ENCODE peak calls at places on chromosome 11, in five cellular contexts. One of them, this sample, is unnamed.

GRCh38 chr11:64802370-64803162 is 448 bp downstream of the MAP4K2 start:
- DNase-seq in HEK293T: peak; percentile 37
- DNase-seq in GM12878: no peak
- DNase-seq in H1: no peak
- DNase-seq in HepG2: no peak
- DNase-seq in this sample: no peak

GRCh38 chr11:108873938-108874337 is 209.1 kb downstream of the DDX10 start:
- DNase-seq in HEK293T: no peak
- DNase-seq in GM12878: no peak
- DNase-seq in H1: no peak
- DNase-seq in HepG2: no peak
- DNase-seq in this sample: no peak

GRCh38 chr11:131942878-131943277 is 572.5 kb downstream of the NTM start:
- DNase-seq in HEK293T: no peak
- DNase-seq in GM12878: no peak
- DNase-seq in H1: no peak
- DNase-seq in HepG2: no peak
- DNase-seq in this sample: no peak

GRCh38 chr11:29482510-29482909 is 534.3 kb downstream of the KCNA4 start:
- DNase-seq in HEK293T: no peak
- DNase-seq in GM12878: no peak
- DNase-seq in H1: no peak
- DNase-seq in HepG2: no peak
- DNase-seq in this sample: no peak

GRCh38 chr11:6353367-6353987 is 33.2 kb upstream of the CAVIN3 start:
- DNase-seq in HEK293T: peak; percentile 68
- DNase-seq in GM12878: peak; percentile 25
- DNase-seq in H1: peak; percentile 90
- DNase-seq in HepG2: peak; percentile 94
- DNase-seq in this sample: peak; percentile 90

GRCh38 chr11:100923555-100923954 is 206.1 kb downstream of the PGR start:
- DNase-seq in HEK293T: no peak
- DNase-seq in GM12878: no peak
- DNase-seq in H1: no peak
- DNase-seq in HepG2: no peak
- DNase-seq in this sample: no peak

GRCh38 chr11:22711212-22711770 is 44.9 kb downstream of the GAS2 start:
- DNase-seq in HEK293T: no peak
- DNase-seq in GM12878: no peak
- DNase-seq in H1: no peak
- DNase-seq in HepG2: no peak
- DNase-seq in this sample: no peak

GRCh38 chr11:18347471-18348125 is 25.2 kb downstream of the GTF2H1 start:
- DNase-seq in HEK293T: no peak
- DNase-seq in GM12878: no peak
- DNase-seq in H1: no peak
- DNase-seq in HepG2: no peak
- DNase-seq in this sample: no peak

GRCh38 chr11:45333506-45333971 is 47.4 kb upstream of the SYT13 start:
- DNase-seq in HEK293T: peak; percentile 40
- DNase-seq in GM12878: no peak
- DNase-seq in H1: no peak
- DNase-seq in HepG2: peak; percentile 15
- DNase-seq in this sample: no peak

GRCh38 chr11:74004694-74005615 is 3.9 kb downstream of the UCP3 start:
- DNase-seq in HEK293T: no peak
- DNase-seq in GM12878: no peak
- DNase-seq in H1: no peak
- DNase-seq in HepG2: no peak
- DNase-seq in this sample: no peak

GRCh38 chr11:68191661-68192579 is 21.2 kb downstream of the KMT5B start:
- DNase-seq in HEK293T: no peak
- DNase-seq in GM12878: no peak
- DNase-seq in H1: no peak
- DNase-seq in HepG2: no peak
- DNase-seq in this sample: no peak

DNA sequence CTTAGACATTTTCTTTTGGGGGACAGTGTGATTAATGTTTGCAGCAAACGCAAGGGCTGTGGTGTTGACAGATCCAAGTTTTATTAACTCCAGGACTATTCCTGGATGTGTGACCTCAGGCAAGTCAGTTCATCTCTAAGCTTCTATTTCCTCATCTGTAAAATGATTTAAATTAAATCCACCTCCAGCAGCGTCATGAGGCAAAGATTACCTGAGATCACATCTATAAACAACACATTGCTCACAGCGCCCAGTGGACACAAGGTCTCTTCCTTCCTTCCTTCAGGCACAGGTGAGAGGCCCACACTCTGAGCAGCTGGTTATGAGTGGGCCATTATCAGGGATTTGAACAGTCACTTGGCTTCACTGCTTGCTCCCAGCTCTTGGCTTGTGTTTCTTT is 111.2 kb upstream of the RASSF10 start:
- DNase-seq in HEK293T: no peak
- DNase-seq in GM12878: no peak
- DNase-seq in H1: no peak
- DNase-seq in HepG2: no peak
- DNase-seq in this sample: no peak
- TF ChIP-seq SUZ12 in HEK293T: no peak
- TF ChIP-seq SUZ12 in GM12878: no peak
- TF ChIP-seq SUZ12 in H1: no peak
- TF ChIP-seq SUZ12 in HepG2: no peak
- TF ChIP-seq SUZ12 in this sample: no peak

GRCh38 chr11:20501971-20502370 is 97.4 kb upstream of the SLC6A5 start:
- DNase-seq in HEK293T: no peak
- DNase-seq in GM12878: no peak
- DNase-seq in H1: no peak
- DNase-seq in HepG2: no peak
- DNase-seq in this sample: no peak

GRCh38 chr11:20497124-20497792 is 102.2 kb upstream of the SLC6A5 start:
- DNase-seq in HEK293T: no peak
- DNase-seq in GM12878: no peak
- DNase-seq in H1: no peak
- DNase-seq in HepG2: no peak
- DNase-seq in this sample: no peak

GRCh38 chr11:20501252-20501651 is 98.2 kb upstream of the SLC6A5 start:
- DNase-seq in HEK293T: no peak
- DNase-seq in GM12878: no peak
- DNase-seq in H1: no peak
- DNase-seq in HepG2: peak; percentile 13
- DNase-seq in this sample: no peak
- TF ChIP-seq SUZ12 in HEK293T: no peak
- TF ChIP-seq SUZ12 in GM12878: no peak
- TF ChIP-seq SUZ12 in H1: no peak
- TF ChIP-seq SUZ12 in HepG2: no peak
- TF ChIP-seq SUZ12 in this sample: no peak

GRCh38 chr11:12019337-12019736 is 10.9 kb upstream of the DKK3 start:
- DNase-seq in HEK293T: no peak
- DNase-seq in GM12878: no peak
- DNase-seq in H1: no peak
- DNase-seq in HepG2: peak; percentile 62
- DNase-seq in this sample: no peak

GRCh38 chr11:12017865-12018453 is 9.5 kb upstream of the DKK3 start:
- DNase-seq in HEK293T: no peak
- DNase-seq in GM12878: no peak
- DNase-seq in H1: no peak
- DNase-seq in HepG2: no peak
- DNase-seq in this sample: no peak

GRCh38 chr11:12016246-12016645 is 7.8 kb upstream of the DKK3 start:
- DNase-seq in HEK293T: no peak
- DNase-seq in GM12878: no peak
- DNase-seq in H1: no peak
- DNase-seq in HepG2: no peak
- DNase-seq in this sample: no peak

GRCh38 chr11:12015486-12015885 is 7.1 kb upstream of the DKK3 start:
- DNase-seq in HEK293T: no peak
- DNase-seq in GM12878: no peak
- DNase-seq in H1: no peak
- DNase-seq in HepG2: no peak
- DNase-seq in this sample: no peak

GRCh38 chr11:12017243-12017678 is 8.8 kb upstream of the DKK3 start:
- DNase-seq in HEK293T: no peak
- DNase-seq in GM12878: no peak
- DNase-seq in H1: no peak
- DNase-seq in HepG2: no peak
- DNase-seq in this sample: no peak
- TF ChIP-seq SUZ12 in HEK293T: no peak
- TF ChIP-seq SUZ12 in GM12878: no peak
- TF ChIP-seq SUZ12 in H1: no peak
- TF ChIP-seq SUZ12 in HepG2: no peak
- TF ChIP-seq SUZ12 in this sample: no peak

DNA sequence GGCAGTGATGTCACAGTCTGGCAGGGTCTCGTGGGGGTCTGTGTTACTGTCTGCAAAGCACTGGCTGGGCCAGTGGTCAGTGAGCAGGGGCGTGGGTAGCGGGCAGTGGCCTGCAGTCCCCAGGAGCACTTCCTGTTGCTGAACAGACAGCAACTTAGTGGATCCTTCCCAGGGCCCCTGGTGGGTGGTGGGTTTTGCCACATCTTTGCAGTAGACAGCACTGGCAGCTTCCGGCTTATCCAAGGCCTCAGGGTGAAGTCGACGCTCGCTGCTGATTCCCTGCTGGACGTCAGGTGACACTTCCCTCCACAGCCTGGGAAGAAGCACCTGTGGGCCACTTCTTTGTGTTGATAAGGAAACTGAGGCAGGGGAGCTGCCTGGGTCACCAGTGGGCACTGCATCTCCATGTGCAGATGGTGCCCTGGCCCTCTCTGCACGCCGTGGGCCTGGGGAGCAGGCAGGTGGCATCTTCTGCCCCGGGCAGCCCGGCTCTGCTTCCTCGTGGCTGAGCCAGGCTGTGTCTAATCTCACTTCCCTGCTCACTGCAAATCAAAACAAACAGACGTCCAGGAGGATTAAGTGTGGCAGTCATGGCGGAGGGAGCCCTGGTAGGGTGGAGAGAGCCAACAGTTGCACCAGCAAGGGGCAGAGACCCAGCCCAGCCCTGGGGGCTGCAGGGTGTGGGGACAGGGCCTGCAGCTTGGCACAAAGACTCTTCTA is 79.8 kb downstream of the KCNQ1 start:
- DNase-seq in HEK293T: no peak
- DNase-seq in GM12878: no peak
- DNase-seq in H1: no peak
- DNase-seq in HepG2: no peak
- DNase-seq in this sample: no peak
- TF ChIP-seq SUZ12 in HEK293T: no peak
- TF ChIP-seq SUZ12 in GM12878: no peak
- TF ChIP-seq SUZ12 in H1: no peak
- TF ChIP-seq SUZ12 in HepG2: no peak
- TF ChIP-seq SUZ12 in this sample: no peak

GRCh38 chr11:9060700-9061111 is 30.7 kb downstream of the SCUBE2 start:
- DNase-seq in HEK293T: peak; percentile 25
- DNase-seq in GM12878: peak; percentile 97
- DNase-seq in H1: no peak
- DNase-seq in HepG2: peak; percentile 23
- DNase-seq in this sample: no peak
- TF ChIP-seq SUZ12 in HEK293T: no peak
- TF ChIP-seq SUZ12 in GM12878: no peak
- TF ChIP-seq SUZ12 in H1: no peak
- TF ChIP-seq SUZ12 in HepG2: no peak
- TF ChIP-seq SUZ12 in this sample: no peak

DNA sequence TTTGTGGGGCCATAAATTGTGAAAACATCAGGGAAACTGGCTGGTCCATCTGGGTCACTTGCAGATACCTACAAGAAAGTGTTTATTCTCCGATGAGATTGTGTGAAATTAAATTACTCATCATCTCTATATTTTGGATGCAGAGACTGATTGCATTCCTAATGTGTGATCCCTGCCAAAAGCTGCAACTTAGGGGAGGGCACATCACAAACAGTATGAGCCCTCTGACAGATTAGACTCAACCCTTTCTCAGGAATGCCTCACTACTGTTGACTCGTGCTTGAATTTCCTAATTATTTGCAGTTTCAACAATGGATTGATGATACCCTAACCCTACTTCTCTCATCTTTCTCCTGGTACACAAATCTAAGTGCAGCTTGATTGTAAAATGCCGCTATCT is 10.3 kb upstream of the CLNS1A start:
- DNase-seq in HEK293T: no peak
- DNase-seq in GM12878: no peak
- DNase-seq in H1: no peak
- DNase-seq in HepG2: no peak
- DNase-seq in this sample: no peak
- TF ChIP-seq SUZ12 in HEK293T: no peak
- TF ChIP-seq SUZ12 in GM12878: no peak
- TF ChIP-seq SUZ12 in H1: no peak
- TF ChIP-seq SUZ12 in HepG2: no peak
- TF ChIP-seq SUZ12 in this sample: no peak

GRCh38 chr11:114075891-114076441 is 16.5 kb downstream of the ZBTB16 start:
- DNase-seq in HEK293T: peak; percentile 74
- DNase-seq in GM12878: no peak
- DNase-seq in H1: no peak
- DNase-seq in HepG2: peak; percentile 15
- DNase-seq in this sample: peak; percentile 46
- TF ChIP-seq SUZ12 in HEK293T: no peak
- TF ChIP-seq SUZ12 in GM12878: no peak
- TF ChIP-seq SUZ12 in H1: no peak
- TF ChIP-seq SUZ12 in HepG2: no peak
- TF ChIP-seq SUZ12 in this sample: no peak

This sample was measured in NT2/D1.